ENCODE peak calls at places on chromosomes 5 and 9, in seven cellular contexts. G, M, C, V, L, F and P are unnamed samples.

GRCh38 chr5:57804007-57804444 is 321.4 kb upstream of the ACTBL2 start:
- DNase-seq in L (no peak), C (no peak), G (no peak), F (no peak), M (no peak), V (no peak), P (no peak)

GRCh38 chr9:136185596-136185995 is 19.3 kb downstream of the LHX3 start:
- DNase-seq in G (no peak), L (no peak), F (no peak), M (no peak), C (no peak), V (no peak), P (peak; percentile 37)

GRCh38 chr9:82799300-82799699 is 263.6 kb downstream of the RASEF start:
- DNase-seq in G (no peak), M (no peak), C (no peak), F (no peak), L (no peak), V (no peak), P (no peak)

GRCh38 chr9:137300607-137301085 is 1.4 kb downstream of the NRARP start:
- DNase-seq in V (no peak), M (no peak), F (no peak), C (peak; percentile 35), L (no peak), G (peak; percentile 68), P (no peak)

GRCh38 chr5:26881901-26882300 is 156.5 kb downstream of the CDH9 start:
- DNase-seq in M (no peak), L (no peak), C (no peak), F (no peak), V (no peak), G (no peak), P (no peak)

GRCh38 chr9:26781906-26782305 is 110.7 kb downstream of the CAAP1 start:
- DNase-seq in V (no peak), G (no peak), L (no peak), C (no peak), M (no peak), F (no peak), P (no peak)

GRCh38 chr5:172350212-172351181 is 66.9 kb upstream of the UBTD2 start:
- DNase-seq in F (no peak), G (no peak), V (no peak), M (no peak), C (no peak), L (no peak), P (no peak)

GRCh38 chr5:96664669-96665068 is 2.5 kb downstream of the CAST start:
- DNase-seq in V (peak; percentile 22), C (no peak), F (no peak), G (no peak), L (no peak), M (no peak), P (no peak)

GRCh38 chr5:112165897-112166737 is 253.0 kb downstream of the EPB41L4A start:
- DNase-seq in V (peak; percentile 41), C (no peak), G (peak; percentile 87), L (no peak), M (no peak), F (no peak), P (no peak)

GRCh38 chr5:57232293-57233033 is 58.6 kb downstream of the GPBP1 start:
- DNase-seq in C (no peak), F (no peak), L (no peak), V (no peak), M (no peak), G (no peak), P (no peak)

GRCh38 chr9:116365056-116365471 is 211.5 kb downstream of the PAPPA start:
- DNase-seq in L (no peak), F (peak; percentile 69), C (peak; percentile 73), V (no peak), G (no peak), M (no peak), P (peak; percentile 85)

GRCh38 chr9:1709347-1709746 is 305.8 kb upstream of the SMARCA2 start:
- DNase-seq in F (peak; percentile 8), C (no peak), M (no peak), V (peak; percentile 8), L (no peak), G (no peak), P (no peak)

GRCh38 chr5:138459311-138459710 is 6.0 kb upstream of the EGR1 start:
- DNase-seq in C (peak; percentile 79), M (peak; percentile 65), G (no peak), F (peak; percentile 45), V (no peak), L (no peak), P (peak; percentile 79)

GRCh38 chr9:126809068-126809467 is 4.2 kb downstream of the ZBTB43 start:
- DNase-seq in C (no peak), L (peak; percentile 20), V (peak; percentile 75), M (no peak), G (no peak), F (no peak), P (no peak)

GRCh38 chr9:82057805-82058204 is 69.2 kb downstream of the SPATA31D1 start:
- DNase-seq in G (no peak), L (no peak), C (no peak), M (no peak), V (no peak), F (no peak), P (no peak)

DNA sequence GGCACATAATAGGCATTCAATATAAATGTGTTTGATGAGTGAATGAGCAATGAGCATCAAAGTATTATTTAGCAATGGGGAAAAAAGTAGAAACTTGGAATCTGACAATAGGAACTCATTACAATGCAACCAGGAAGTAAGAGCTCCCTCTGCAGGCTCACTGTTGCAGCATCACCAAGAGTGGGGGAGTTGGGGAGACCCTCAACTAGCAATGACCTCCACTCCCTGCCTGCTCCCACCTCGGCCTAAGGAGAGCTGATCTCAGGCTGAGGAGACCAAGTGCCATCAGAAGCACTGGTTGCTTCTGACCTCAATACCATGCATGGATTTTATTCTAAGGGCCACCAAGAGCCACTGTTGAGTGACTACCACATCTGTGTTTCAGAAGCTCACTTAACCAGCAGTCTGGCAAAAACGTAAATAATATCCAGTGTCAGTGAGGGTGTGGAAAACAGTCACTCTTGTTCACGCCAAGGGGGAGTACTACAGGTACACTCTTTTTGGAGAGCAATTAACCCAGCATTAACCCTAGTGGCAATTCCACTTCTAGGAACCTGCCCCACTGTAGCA is 8.0 kb downstream of the VDAC1 start:
- DNase-seq in C (no peak), G (peak; percentile 67), F (no peak), L (no peak), V (no peak), M (no peak), P (no peak)
- H3K4me1 ChIP-seq in C (peaks cover 25% of the 10 kb centered on the region), G (peaks cover 6% of the 10 kb centered on the region), F (peaks cover 77% of the 10 kb centered on the region), L (peaks cover 6% of the 10 kb centered on the region), V (peaks cover 93% of the 10 kb centered on the region), M (peaks cover 9% of the 10 kb centered on the region), P (peaks cover 47% of the 10 kb centered on the region)

GRCh38 chr9:109115931-109116541 is 3.7 kb downstream of the TMEM245 start:
- DNase-seq in L (no peak), F (peak; percentile 54), C (no peak), M (no peak), G (no peak), V (no peak), P (peak; percentile 79)
- H3K4me1 ChIP-seq in L (peaks cover 17% of the 10 kb centered on the region), F (peaks cover 75% of the 10 kb centered on the region), C (peaks cover 3% of the 10 kb centered on the region), M (peaks cover 65% of the 10 kb centered on the region), G (peaks cover 7% of the 10 kb centered on the region), V (peaks cover 81% of the 10 kb centered on the region), P (peaks cover 9% of the 10 kb centered on the region)

GRCh38 chr5:177491429-177491945 is 5.9 kb downstream of the PDLIM7 start:
- DNase-seq in C (no peak), L (no peak), G (peak; percentile 92), M (no peak), V (peak; percentile 65), F (no peak), P (no peak)

GRCh38 chr5:177490992-177491391 is 6.4 kb downstream of the PDLIM7 start:
- DNase-seq in G (no peak), F (no peak), C (no peak), M (no peak), V (no peak), L (no peak), P (no peak)

GRCh38 chr5:177492841-177493240 is 4.6 kb downstream of the PDLIM7 start:
- DNase-seq in V (no peak), M (no peak), F (no peak), L (no peak), C (no peak), G (no peak), P (no peak)

GRCh38 chr5:177493795-177494355 is 3.5 kb downstream of the PDLIM7 start:
- DNase-seq in L (no peak), M (no peak), V (no peak), G (no peak), C (no peak), F (no peak), P (no peak)

DNA sequence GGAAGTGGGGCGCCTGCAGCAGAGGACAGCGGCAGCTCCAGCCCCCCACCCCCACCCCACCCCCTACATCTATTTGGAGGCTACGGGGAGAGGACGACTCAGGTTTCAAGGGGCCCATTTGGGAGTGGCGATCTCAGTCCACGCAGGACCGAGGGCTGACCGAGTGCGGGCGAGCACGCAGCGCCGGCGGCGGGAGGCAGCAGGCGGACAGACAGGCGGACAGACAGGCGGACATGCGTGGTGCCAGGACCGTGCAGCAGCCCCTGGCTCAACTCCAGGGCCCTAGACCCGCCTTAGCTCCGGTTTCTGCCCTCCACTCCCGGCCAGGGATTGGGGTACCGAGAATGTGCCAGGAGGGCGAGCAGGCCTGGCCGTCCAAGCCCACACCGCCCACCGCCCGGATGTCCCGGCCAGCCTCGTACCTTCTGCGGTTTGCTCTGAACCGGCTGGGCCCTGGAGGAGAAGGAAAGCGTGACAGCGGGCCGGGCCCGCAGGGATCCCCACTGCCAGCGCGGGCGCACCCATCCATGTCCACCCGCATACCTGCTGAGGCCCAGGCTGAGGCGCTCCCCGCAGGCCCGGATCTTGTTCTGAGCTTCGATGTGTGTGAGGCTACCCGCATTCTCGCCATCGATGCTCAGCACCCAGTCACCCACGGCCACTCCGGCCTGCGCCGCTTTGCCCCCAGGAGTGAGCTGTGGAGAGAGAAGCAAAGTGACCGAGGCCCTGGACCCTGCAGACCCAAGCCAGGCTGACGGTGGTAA is 5.2 kb downstream of the PDLIM7 start:
- DNase-seq in V (no peak), C (no peak), M (no peak), F (no peak), L (no peak), G (no peak), P (peak; percentile 63)
- H3K4me1 ChIP-seq in V (peaks cover 28% of the 10 kb centered on the region), C (peaks cover 15% of the 10 kb centered on the region), M (peaks cover 12% of the 10 kb centered on the region), F (peaks cover 25% of the 10 kb centered on the region), L (peaks cover 24% of the 10 kb centered on the region), G (peaks cover 5% of the 10 kb centered on the region), P (peaks cover 6% of the 10 kb centered on the region)

DNA sequence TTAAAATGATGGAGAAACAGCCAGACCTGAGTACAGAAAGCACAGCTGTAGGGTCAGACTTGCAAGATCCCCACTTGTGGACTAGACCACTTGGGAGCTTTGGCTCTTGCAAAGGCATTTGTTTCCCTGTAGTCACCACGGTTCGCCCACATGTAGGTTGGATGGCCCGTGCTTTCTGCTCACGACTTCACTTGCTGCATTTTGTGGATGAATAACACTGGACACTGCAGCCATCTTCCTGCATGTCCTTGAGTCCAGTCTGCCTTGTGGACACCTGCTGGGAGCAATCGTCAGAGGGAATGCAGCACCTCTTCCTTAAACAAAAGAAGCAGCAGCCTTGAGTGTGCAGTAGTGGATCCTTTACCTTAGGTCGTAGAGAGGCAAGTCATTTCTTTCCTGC is 372.9 kb upstream of the IRX2 start:
- DNase-seq in F (no peak), G (no peak), M (no peak), C (no peak), L (no peak), V (no peak), P (no peak)
- H3K4me1 ChIP-seq in F (no peaks in the 10 kb centered on the region), G (peaks cover 6% of the 10 kb centered on the region), M (no peaks in the 10 kb centered on the region), C (no peaks in the 10 kb centered on the region), L (no peaks in the 10 kb centered on the region), V (no peaks in the 10 kb centered on the region), P (no peaks in the 10 kb centered on the region)

GRCh38 chr9:74556685-74557084 is 59.5 kb downstream of the RORB start:
- DNase-seq in C (no peak), V (no peak), L (peak; percentile 10), M (no peak), F (no peak), G (no peak), P (no peak)
- H3K4me1 ChIP-seq in C (no peaks in the 10 kb centered on the region), V (no peaks in the 10 kb centered on the region), L (no peaks in the 10 kb centered on the region), M (no peaks in the 10 kb centered on the region), F (peaks cover 11% of the 10 kb centered on the region), G (no peaks in the 10 kb centered on the region), P (peaks cover 1% of the 10 kb centered on the region)